ENCODE peak calls at places on chromosome 10, in six cellular contexts. O, C, A, T, B and F are unnamed samples.

GRCh38 chr10:89274928-89275327 is 23.4 kb upstream of the LIPA start:
- DNase-seq in B (no peak), A (no peak), T (no peak), C (no peak), O (no peak), F (no peak)

GRCh38 chr10:72162978-72163377 is 52.8 kb upstream of the ANAPC16 start:
- DNase-seq in A (no peak), C (no peak), T (no peak), B (peak; percentile 74), O (no peak), F (no peak)

GRCh38 chr10:11149499-11149898 is 131.8 kb downstream of the CELF2 start:
- DNase-seq in T (no peak), O (no peak), C (no peak), A (no peak), B (no peak), F (no peak)

GRCh38 chr10:89481662-89482061 is 53.7 kb downstream of the SLC16A12 start:
- DNase-seq in O (peak; percentile 11), B (peak; percentile 93), C (no peak), T (no peak), A (no peak), F (peak; percentile 30)

GRCh38 chr10:48701139-48701901 is 16.6 kb downstream of the WDFY4 start:
- DNase-seq in A (peak; percentile 63), B (no peak), O (no peak), T (no peak), C (no peak), F (no peak)

GRCh38 chr10:98131615-98132014 is 2.8 kb upstream of the R3HCC1L start:
- DNase-seq in A (no peak), O (no peak), B (no peak), T (no peak), C (no peak), F (no peak)

GRCh38 chr10:24344279-24344678 is 135.3 kb downstream of the KIAA1217 start:
- DNase-seq in C (no peak), B (peak; percentile 98), T (no peak), O (no peak), A (no peak), F (peak; percentile 34)

GRCh38 chr10:104080762-104081161 is 4.9 kb downstream of the COL17A1 start:
- DNase-seq in C (no peak), A (peak; percentile 28), T (no peak), O (peak; percentile 20), B (peak; percentile 26), F (no peak)

GRCh38 chr10:44245601-44245938 is 139.3 kb downstream of the CXCL12 start:
- DNase-seq in A (no peak), O (no peak), C (no peak), B (peak; percentile 59), T (no peak), F (no peak)

GRCh38 chr10:36182059-36182654 is 540.1 kb upstream of the FZD8 start:
- DNase-seq in C (no peak), T (no peak), O (no peak), A (no peak), B (no peak), F (no peak)

GRCh38 chr10:60384006-60384405 is 5.7 kb downstream of the ANK3 start:
- DNase-seq in C (no peak), A (no peak), O (no peak), B (peak; percentile 35), T (no peak), F (no peak)

GRCh38 chr10:118481871-118482270 is 113.6 kb downstream of the PRLHR start:
- DNase-seq in O (no peak), T (no peak), C (no peak), B (no peak), A (no peak), F (no peak)

GRCh38 chr10:122173337-122173736 is 97.8 kb upstream of the BTBD16 start:
- DNase-seq in A (no peak), C (no peak), T (peak; percentile 40), O (no peak), B (no peak), F (no peak)

GRCh38 chr10:69891057-69891617 is 89.4 kb downstream of the COL13A1 start:
- DNase-seq in B (no peak), C (no peak), O (no peak), T (no peak), A (peak; percentile 82), F (no peak)

GRCh38 chr10:44989621-44990301 is 11.0 kb upstream of the ZNF22 start:
- DNase-seq in A (no peak), O (no peak), B (no peak), C (peak; percentile 44), T (no peak), F (no peak)

GRCh38 chr10:71972746-71973695 is 8.8 kb downstream of the CHST3 start:
- DNase-seq in O (no peak), B (no peak), T (no peak), A (no peak), C (no peak), F (no peak)

GRCh38 chr10:78904196-78904595 is 164.6 kb upstream of the ZMIZ1 start:
- DNase-seq in O (no peak), C (no peak), T (no peak), A (no peak), B (no peak), F (no peak)

GRCh38 chr10:31700222-31700621 is 228.4 kb downstream of the ARHGAP12 start:
- DNase-seq in O (no peak), C (no peak), T (peak; percentile 45), B (peak; percentile 82), A (no peak), F (no peak)

GRCh38 chr10:100470367-100470766 is 7.6 kb downstream of the WNT8B start:
- DNase-seq in C (no peak), A (no peak), B (peak; percentile 11), T (no peak), O (no peak), F (no peak)

DNA sequence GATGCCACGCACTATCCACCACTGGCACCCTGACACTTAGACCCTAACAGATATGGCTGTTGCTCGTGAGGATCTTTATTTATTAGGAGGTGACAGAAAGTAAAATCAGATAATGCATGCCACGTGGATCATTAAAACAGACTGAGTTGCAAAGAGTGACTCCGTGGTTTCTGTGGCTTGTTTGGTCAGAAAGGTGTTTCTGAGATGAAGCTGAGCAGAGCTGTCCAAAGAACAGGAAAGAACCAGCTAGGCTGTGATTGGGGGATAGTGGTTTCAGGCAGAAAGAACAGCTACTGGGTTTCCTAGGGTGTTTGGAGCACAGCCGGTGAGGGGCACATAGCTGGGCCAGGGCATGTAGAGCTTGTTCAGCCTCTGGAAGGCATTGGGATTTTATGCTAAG is 34.4 kb downstream of the CSGALNACT2 start:
- DNase-seq in B (no peak), O (no peak), A (no peak), T (no peak), C (no peak), F (no peak)
- TF ChIP-seq POLR2A in B (no peak), O (no peak), A (no peak), T (no peak), C (no peak), F (no peak)

GRCh38 chr10:59381687-59382086 is 19.3 kb upstream of the FAM13C start:
- DNase-seq in C (no peak), A (no peak), B (no peak), O (no peak), T (no peak), F (no peak)

GRCh38 chr10:59382831-59383295 is 20.5 kb upstream of the FAM13C start:
- DNase-seq in B (peak; percentile 93), T (peak; percentile 41), A (no peak), O (no peak), C (no peak), F (no peak)

GRCh38 chr10:59384761-59385160 is 22.4 kb upstream of the FAM13C start:
- DNase-seq in C (no peak), B (peak; percentile 66), O (no peak), T (no peak), A (no peak), F (no peak)

GRCh38 chr10:59383908-59384307 is 21.6 kb upstream of the FAM13C start:
- DNase-seq in B (no peak), O (no peak), A (no peak), C (no peak), T (no peak), F (no peak)

GRCh38 chr10:59383436-59383835 is 21.1 kb upstream of the FAM13C start:
- DNase-seq in B (peak; percentile 54), O (no peak), A (no peak), C (no peak), T (no peak), F (no peak)
- TF ChIP-seq POLR2A in B (no peak), O (no peak), A (no peak), C (no peak), T (no peak), F (no peak)

GRCh38 chr10:112949875-112950507 is at the start of gene TCF7L2:
- DNase-seq in B (peak; percentile 95), C (peak; percentile 90), O (peak; percentile 94), T (peak; percentile 97), A (peak; percentile 96), F (peak; percentile 74)

GRCh38 chr10:112950714-112951348 is 784 bp downstream of the TCF7L2 start:
- DNase-seq in B (peak; percentile 49), O (no peak), T (peak; percentile 41), C (no peak), A (peak; percentile 24), F (no peak)

GRCh38 chr10:112949128-112949823 is 771 bp upstream of the TCF7L2 start:
- DNase-seq in A (peak; percentile 21), O (no peak), B (peak; percentile 37), C (no peak), T (no peak), F (no peak)

GRCh38 chr10:112951349-112952281 is 1.6 kb downstream of the TCF7L2 start:
- DNase-seq in O (peak; percentile 53), B (peak; percentile 84), T (peak; percentile 66), A (peak; percentile 67), C (peak; percentile 76), F (peak; percentile 51)

GRCh38 chr10:112946649-112947048 is 3.4 kb upstream of the TCF7L2 start:
- DNase-seq in B (no peak), A (peak; percentile 37), T (no peak), C (no peak), O (no peak), F (no peak)
- TF ChIP-seq POLR2A in B (no peak), A (no peak), T (no peak), C (no peak), O (no peak), F (no peak)

DNA sequence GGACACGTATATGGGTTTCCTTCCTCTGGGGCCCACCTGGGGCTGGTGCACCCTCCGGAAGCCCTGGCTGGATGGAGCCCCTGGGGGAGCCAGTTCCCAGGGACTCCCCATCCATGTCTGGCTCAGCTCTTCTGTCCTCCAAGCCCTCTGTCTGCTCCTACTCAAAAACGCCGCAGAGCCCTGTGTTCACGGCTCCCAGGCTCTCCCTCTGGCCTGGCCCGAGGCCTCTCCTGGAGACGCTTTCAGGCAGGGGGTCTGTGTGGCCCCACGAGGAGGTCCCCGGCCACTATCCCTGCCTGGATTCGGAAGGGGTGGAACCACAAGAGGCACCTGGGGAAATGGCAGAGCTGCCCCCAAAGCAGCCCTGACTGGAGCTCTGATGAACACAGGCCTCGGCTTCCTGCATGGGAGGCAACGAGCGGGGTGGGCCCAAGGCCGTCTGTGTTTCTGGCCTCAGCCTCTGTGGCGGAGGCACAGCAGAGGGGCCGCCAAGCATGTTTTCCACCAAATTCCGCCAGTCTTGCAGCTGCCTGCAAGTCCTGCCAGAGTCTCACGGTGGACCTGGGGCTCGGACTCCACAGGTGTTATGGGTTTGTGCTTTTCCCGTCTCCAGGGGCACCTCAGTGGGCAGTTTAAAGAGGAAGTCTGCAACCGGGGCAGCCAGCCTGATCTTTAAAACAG is 22.6 kb upstream of the INPP5A start:
- DNase-seq in C (no peak), T (no peak), O (no peak), A (no peak), B (no peak), F (no peak)
- TF ChIP-seq POLR2A in C (no peak), T (no peak), O (no peak), A (no peak), B (no peak), F (no peak)

GRCh38 chr10:114631678-114632417 is 26.2 kb downstream of the ABLIM1 start:
- DNase-seq in A (peak; percentile 57), B (no peak), O (peak; percentile 33), T (peak; percentile 52), C (peak; percentile 67), F (no peak)
- TF ChIP-seq POLR2A in A (no peak), B (no peak), O (no peak), T (no peak), C (no peak), F (no peak)